ENCODE peak calls at places on chromosome 14, in seven cellular contexts. N, G, P, S, E, K and D are unnamed samples.
A peak's percentile ranks its signal among the peaks of the same experiment; 100 is the strongest.

GRCh38 chr14:81436296-81437138 is 36.4 kb upstream of the STON2 start:
- DNase-seq in N (peak; percentile 54), G (no peak), P (no peak), S (peak; percentile 48), E (peak; percentile 18), K (peak; percentile 77), D (no peak)

GRCh38 chr14:104086210-104086660 is 735 bp downstream of the ASPG start:
- DNase-seq in N (no peak), G (no peak), P (no peak), S (no peak), E (no peak), K (peak; percentile 10), D (no peak)

GRCh38 chr14:63203618-63204406 is 431 bp upstream of the RHOJ start:
- DNase-seq in N (no peak), G (no peak), P (no peak), S (peak; percentile 84), E (peak; percentile 23), K (peak; percentile 43), D (peak; percentile 94)

GRCh38 chr14:80602931-80603330 is 338.6 kb downstream of the CEP128 start:
- DNase-seq in N (no peak), G (no peak), P (no peak), S (no peak), E (no peak), K (no peak), D (no peak)

GRCh38 chr14:61934385-61934784 is 172.2 kb downstream of the SNAPC1 start:
- DNase-seq in N (no peak), G (no peak), P (no peak), S (peak; percentile 87), E (no peak), K (no peak), D (peak; percentile 98)

GRCh38 chr14:30657050-30657449 is 34.9 kb downstream of the SCFD1 start:
- DNase-seq in N (no peak), G (no peak), P (no peak), S (no peak), E (no peak), K (no peak), D (no peak)

GRCh38 chr14:61140872-61141271 is 140.3 kb downstream of the TMEM30B start:
- DNase-seq in N (no peak), G (no peak), P (no peak), S (peak; percentile 84), E (no peak), K (no peak), D (peak; percentile 58)

GRCh38 chr14:104323551-104324175 is 185.3 kb downstream of the KIF26A start:
- DNase-seq in N (no peak), G (no peak), P (no peak), S (no peak), E (no peak), K (peak; percentile 4), D (no peak)

GRCh38 chr14:101708853-101709532 is 52.5 kb upstream of the PPP2R5C start:
- DNase-seq in N (no peak), G (no peak), P (no peak), S (no peak), E (no peak), K (peak; percentile 10), D (no peak)

GRCh38 chr14:56136571-56137498 is 18.6 kb downstream of the PELI2 start:
- DNase-seq in N (no peak), G (no peak), P (no peak), S (no peak), E (no peak), K (no peak), D (no peak)

GRCh38 chr14:104690266-104690711 is 871 bp downstream of the INF2 start:
- DNase-seq in N (no peak), G (no peak), P (no peak), S (no peak), E (no peak), K (no peak), D (no peak)

GRCh38 chr14:75299064-75299463 is 20.4 kb downstream of the FOS start:
- DNase-seq in N (no peak), G (no peak), P (no peak), S (peak; percentile 51), E (no peak), K (no peak), D (no peak)

GRCh38 chr14:99592933-99593753 is 10.9 kb downstream of the CCDC85C start:
- DNase-seq in N (no peak), G (no peak), P (no peak), S (no peak), E (no peak), K (no peak), D (no peak)

GRCh38 chr14:94173885-94174621 is at the start of gene PPP4R4:
- DNase-seq in N (peak; percentile 79), G (peak; percentile 22), P (peak; percentile 77), S (peak; percentile 38), E (peak; percentile 73), K (peak; percentile 88), D (peak; percentile 12)

GRCh38 chr14:77613207-77613606 is 3.2 kb downstream of the SPTLC2 start:
- DNase-seq in N (no peak), G (no peak), P (no peak), S (no peak), E (no peak), K (no peak), D (no peak)

GRCh38 chr14:90654831-90655276 is 161.4 kb downstream of the TTC7B start:
- DNase-seq in N (no peak), G (no peak), P (no peak), S (no peak), E (no peak), K (no peak), D (no peak)

GRCh38 chr14:36339817-36340216 is 19.4 kb upstream of the MBIP start:
- DNase-seq in N (no peak), G (no peak), P (no peak), S (no peak), E (no peak), K (no peak), D (no peak)

GRCh38 chr14:73823339-73823885 is 28.2 kb upstream of the PTGR2 start:
- DNase-seq in N (no peak), G (no peak), P (no peak), S (no peak), E (no peak), K (no peak), D (no peak)

GRCh38 chr14:57346741-57347140 is 43.6 kb upstream of the NAA30 start:
- DNase-seq in N (no peak), G (no peak), P (no peak), S (no peak), E (no peak), K (no peak), D (no peak)

GRCh38 chr14:81579115-81579514 is 45.5 kb upstream of the SEL1L start:
- DNase-seq in N (no peak), G (no peak), P (no peak), S (no peak), E (no peak), K (no peak), D (no peak)

GRCh38 chr14:37124617-37125016 is 47.8 kb downstream of the SLC25A21 start:
- DNase-seq in N (no peak), G (no peak), P (no peak), S (no peak), E (no peak), K (no peak), D (no peak)

GRCh38 chr14:60275932-60276331 is 26.9 kb downstream of the PPM1A start:
- DNase-seq in N (no peak), G (no peak), P (no peak), S (no peak), E (no peak), K (no peak), D (no peak)

GRCh38 chr14:77709412-77709811 is 1.5 kb downstream of the SLIRP start:
- DNase-seq in N (no peak), G (no peak), P (no peak), S (no peak), E (no peak), K (no peak), D (no peak)

DNA sequence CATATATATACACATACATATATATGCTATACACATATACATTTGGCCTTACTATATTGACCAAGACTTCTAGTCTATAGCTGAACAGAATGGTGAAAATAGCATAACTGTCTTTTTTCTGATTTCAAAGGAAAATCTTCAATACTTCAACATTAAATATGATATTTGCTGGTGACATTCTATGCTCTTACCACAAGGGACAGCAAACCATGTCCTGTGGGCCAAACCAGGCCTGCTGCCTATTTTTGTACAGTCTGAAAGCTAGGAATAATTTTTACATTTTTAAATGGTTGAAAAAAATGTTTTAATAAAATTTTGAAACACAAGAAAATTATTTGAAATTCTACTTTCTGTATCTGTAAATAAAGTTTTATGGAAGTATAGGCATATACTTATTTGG is 63.6 kb downstream of the EML5 start:
- DNase-seq in N (no peak), G (no peak), P (no peak), S (no peak), E (no peak), K (no peak), D (peak; percentile 12)
- TF ChIP-seq CTCF in N (no peak), G (peak; percentile 22), P (no peak), S (peak; percentile 20), E (no peak), K (no peak), D (peak; percentile 72)

DNA sequence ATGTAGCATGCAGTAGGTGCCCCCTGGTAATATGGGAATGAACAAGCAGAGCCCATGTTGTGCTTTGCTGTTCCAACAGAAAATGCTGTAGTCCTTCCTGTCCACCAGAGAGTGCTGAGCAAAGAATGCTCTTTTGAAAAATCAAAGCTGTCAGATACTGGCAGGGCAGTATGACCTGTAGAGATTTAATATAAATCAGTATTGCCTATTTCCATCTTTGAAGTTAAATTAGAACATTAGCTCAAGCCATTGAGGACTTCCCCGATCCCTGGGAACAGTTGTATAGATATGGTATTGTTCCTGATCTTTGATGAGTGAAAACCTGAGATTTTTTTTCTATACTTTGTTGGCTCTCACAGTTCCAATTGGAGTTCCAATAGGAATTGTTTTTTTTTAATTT is 13.0 kb downstream of the TTC8 start:
- DNase-seq in N (no peak), G (no peak), P (no peak), S (no peak), E (no peak), K (no peak), D (no peak)
- TF ChIP-seq CTCF in N (no peak), G (no peak), P (no peak), S (no peak), E (no peak), K (no peak), D (no peak)

DNA sequence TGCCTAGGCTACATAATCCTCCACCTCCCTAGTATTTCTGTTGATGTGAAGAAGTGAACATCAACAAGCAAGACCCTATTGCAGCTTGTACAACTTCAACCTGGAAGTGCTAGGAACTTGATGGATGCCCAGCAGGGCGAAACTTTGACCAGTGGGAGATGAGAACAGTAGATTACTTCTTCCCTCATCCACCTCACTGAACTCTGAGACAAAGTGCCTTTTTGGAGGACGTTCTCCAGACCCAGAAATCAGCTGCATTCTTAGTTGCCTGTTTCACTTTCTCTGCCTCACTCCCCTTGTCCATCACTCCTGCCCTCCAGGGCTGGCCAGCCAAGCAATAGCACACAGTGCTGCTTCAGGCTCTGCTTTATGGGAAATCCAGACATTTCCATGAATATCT is 683.4 kb downstream of the GALC start:
- DNase-seq in N (no peak), G (no peak), P (no peak), S (no peak), E (no peak), K (no peak), D (no peak)
- TF ChIP-seq CTCF in N (no peak), G (no peak), P (no peak), S (no peak), E (no peak), K (no peak), D (no peak)

DNA sequence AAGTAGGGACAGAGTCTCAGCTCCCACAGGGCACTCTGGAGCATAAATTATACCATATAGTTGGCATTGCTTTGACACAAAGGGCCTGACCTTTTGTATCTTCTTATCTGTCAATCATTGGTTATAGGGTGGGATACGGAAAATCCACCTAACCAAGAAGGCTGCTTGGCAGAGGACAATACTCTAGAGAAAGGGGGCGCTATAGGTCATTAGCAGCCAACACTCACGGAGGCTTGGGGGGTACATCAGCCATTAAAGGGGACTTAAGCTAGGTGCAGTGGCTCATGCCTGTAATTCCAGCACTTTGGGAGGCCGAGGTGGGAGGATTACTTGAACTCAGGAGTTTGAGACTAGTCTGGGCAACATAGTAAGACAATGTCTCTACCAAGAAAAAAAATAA is 22.9 kb downstream of the SPTSSA start:
- DNase-seq in N (no peak), G (no peak), P (no peak), S (no peak), E (no peak), K (no peak), D (no peak)
- TF ChIP-seq CTCF in N (no peak), G (no peak), P (no peak), S (no peak), E (no peak), K (no peak), D (peak; percentile 35)